ENCODE peak calls at places on chromosomes 12 and 14, in nine cellular contexts. T is substantia nigra; S is left ventricle myocardium inferior; F is GM06990; A is NCI-H524 treated with DMSO at 0.1 percent for 48 hours; X is stimulated activated CD4-positive, alpha-beta T cell treated with anti-CD3 and anti-CD28 coated beads, Interleukin-1b, Interleukin-23, amount 100 ng/mL, for 1 hour; R is RPMI7951; G is stimulated activated CD8-positive, alpha-beta memory T cell treated with anti-CD3 and anti-CD28 coated beads, Interleukin-7, amount 100 ng/mL, for 24 hours; V is AG09319. P is an unnamed sample.

GRCh38 chr12:19138551-19139344 is 9.2 kb downstream of the PLEKHA5 start:
- DNase-seq in T (no peak), S (no peak), F (no peak), A (no peak), X (no peak), R (peak; percentile 97), G (no peak), V (no peak), P (no peak)

GRCh38 chr12:102365365-102365764 is 115.0 kb downstream of the IGF1 start:
- DNase-seq in T (no peak), S (no peak), F (no peak), A (no peak), X (no peak), R (no peak), G (no peak), V (no peak), P (no peak)

GRCh38 chr12:118617922-118618450 is 241.6 kb downstream of the SUDS3 start:
- DNase-seq in T (no peak), S (no peak), F (no peak), A (no peak), X (no peak), R (no peak), G (no peak), V (no peak), P (no peak)

GRCh38 chr12:119340604-119341003 is 6.1 kb downstream of the CCDC60 start:
- DNase-seq in T (no peak), S (no peak), F (no peak), A (no peak), X (no peak), R (no peak), G (no peak), V (no peak), P (no peak)

GRCh38 chr12:8644345-8645248 is 18.0 kb downstream of the MFAP5 start:
- DNase-seq in T (no peak), S (no peak), F (peak; percentile 75), A (no peak), X (no peak), R (peak; percentile 5), G (peak; percentile 6), V (no peak), P (no peak)

GRCh38 chr12:43835264-43835655 is 621 bp upstream of the TMEM117 start:
- DNase-seq in T (no peak), S (no peak), F (no peak), A (no peak), X (no peak), R (no peak), G (no peak), V (no peak), P (no peak)

GRCh38 chr12:79822475-79822874 is 112.4 kb downstream of the PPP1R12A start:
- DNase-seq in T (no peak), S (no peak), F (no peak), A (no peak), X (no peak), R (no peak), G (no peak), V (no peak), P (no peak)

GRCh38 chr14:39094515-39094914 is 8.5 kb downstream of the SEC23A start:
- DNase-seq in T (no peak), S (no peak), F (no peak), A (no peak), X (no peak), R (no peak), G (no peak), V (no peak), P (no peak)

GRCh38 chr12:122130150-122130549 is 43.9 kb downstream of the IL31 start:
- DNase-seq in T (no peak), S (no peak), F (no peak), A (no peak), X (no peak), R (peak; percentile 69), G (no peak), V (no peak), P (no peak)

GRCh38 chr12:41184864-41185263 is 3.3 kb upstream of the PDZRN4 start:
- DNase-seq in T (no peak), S (no peak), F (no peak), A (no peak), X (no peak), R (no peak), G (no peak), V (no peak), P (no peak)

GRCh38 chr14:61218765-61219164 is 62.4 kb downstream of the TMEM30B start:
- DNase-seq in T (no peak), S (peak; percentile 48), F (no peak), A (no peak), X (no peak), R (peak; percentile 70), G (no peak), V (peak; percentile 86), P (peak; percentile 31)

GRCh38 chr12:121649819-121650353 is 19.6 kb downstream of the MORN3 start:
- DNase-seq in T (no peak), S (no peak), F (no peak), A (no peak), X (no peak), R (no peak), G (no peak), V (no peak), P (no peak)

GRCh38 chr14:53391156-53391555 is 238.0 kb upstream of the DDHD1 start:
- DNase-seq in T (no peak), S (no peak), F (no peak), A (no peak), X (no peak), R (peak; percentile 92), G (no peak), V (peak; percentile 46), P (peak; percentile 61)

GRCh38 chr14:102279688-102280348 is 25.1 kb downstream of the MOK start:
- DNase-seq in T (no peak), S (no peak), F (peak; percentile 13), A (no peak), X (no peak), R (peak; percentile 94), G (no peak), V (peak; percentile 76), P (peak; percentile 88)

GRCh38 chr14:49858383-49858782 is 5.8 kb upstream of the NEMF start:
- DNase-seq in T (no peak), S (no peak), F (peak; percentile 50), A (no peak), X (no peak), R (no peak), G (no peak), V (no peak), P (no peak)

GRCh38 chr12:1799068-1799881 is 21.1 kb upstream of the LRTM2 start:
- DNase-seq in T (no peak), S (no peak), F (no peak), A (no peak), X (no peak), R (no peak), G (no peak), V (no peak), P (no peak)

GRCh38 chr12:104586325-104587048 is 129.7 kb downstream of the CHST11 start:
- DNase-seq in T (no peak), S (no peak), F (no peak), A (no peak), X (no peak), R (no peak), G (no peak), V (no peak), P (no peak)

GRCh38 chr12:93468008-93468371 is 676 bp downstream of the MRPL42 start:
- DNase-seq in T (no peak), S (no peak), F (no peak), A (no peak), X (no peak), R (no peak), G (no peak), V (no peak), P (peak; percentile 3)

GRCh38 chr12:105466901-105467598 is 136.6 kb downstream of the C12orf75 start:
- DNase-seq in T (no peak), S (no peak), F (no peak), A (no peak), X (no peak), R (no peak), G (no peak), V (no peak), P (no peak)

GRCh38 chr12:128109236-128109635 is 157.7 kb upstream of the TMEM132C start:
- DNase-seq in T (no peak), S (no peak), F (no peak), A (no peak), X (no peak), R (no peak), G (no peak), V (no peak), P (no peak)

GRCh38 chr12:69513297-69513696 is 43.1 kb downstream of the FRS2 start:
- DNase-seq in T (no peak), S (no peak), F (no peak), A (no peak), X (no peak), R (no peak), G (no peak), V (no peak), P (no peak)

GRCh38 chr14:102464846-102465341 is 44.7 kb downstream of the ANKRD9 start:
- DNase-seq in T (no peak), S (no peak), F (no peak), A (no peak), X (no peak), R (no peak), G (no peak), V (no peak), P (no peak)

GRCh38 chr12:131279281-131279921 is 325.7 kb downstream of the ADGRD1 start:
- DNase-seq in T (no peak), S (peak; percentile 8), F (no peak), A (no peak), X (no peak), R (no peak), G (no peak), V (no peak), P (no peak)

GRCh38 chr12:23585782-23586163 is 363.7 kb downstream of the SOX5 start:
- DNase-seq in T (no peak), S (no peak), F (no peak), A (no peak), X (no peak), R (no peak), G (no peak), V (no peak), P (no peak)

GRCh38 chr14:105418269-105419054 is 1.2 kb upstream of the MTA1 start:
- DNase-seq in T (no peak), S (no peak), F (no peak), A (peak; percentile 67), X (no peak), R (no peak), G (no peak), V (no peak), P (no peak)

GRCh38 chr14:75165586-75166391 is 10.6 kb downstream of the TMED10 start:
- DNase-seq in T (peak; percentile 75), S (no peak), F (no peak), A (no peak), X (no peak), R (peak; percentile 36), G (no peak), V (no peak), P (no peak)

GRCh38 chr14:52829527-52829926 is 38.1 kb upstream of the GNPNAT1 start:
- DNase-seq in T (no peak), S (no peak), F (no peak), A (no peak), X (no peak), R (no peak), G (no peak), V (no peak), P (no peak)

GRCh38 chr14:31194095-31194494 is 13.5 kb downstream of the HECTD1 start:
- DNase-seq in T (no peak), S (no peak), F (no peak), A (no peak), X (no peak), R (no peak), G (no peak), V (no peak), P (no peak)

GRCh38 chr14:89589400-89590128 is 172.5 kb upstream of the FOXN3 start:
- DNase-seq in T (peak; percentile 64), S (peak; percentile 26), F (peak; percentile 58), A (no peak), X (no peak), R (no peak), G (no peak), V (no peak), P (no peak)

GRCh38 chr14:94110552-94111181 is at the start of gene IFI27:
- DNase-seq in T (no peak), S (peak; percentile 41), F (no peak), A (no peak), X (no peak), R (peak; percentile 41), G (no peak), V (peak; percentile 54), P (peak; percentile 77)

GRCh38 chr14:53022593-53022992 is 71.7 kb upstream of the FERMT2 start:
- DNase-seq in T (no peak), S (no peak), F (no peak), A (no peak), X (no peak), R (peak; percentile 43), G (no peak), V (no peak), P (peak; percentile 50)